ENCODE peak calls at places on chromosomes 11 and 22, in nine cellular contexts. V, T, O, F, E, C, P, Q and G are unnamed samples.
A peak's percentile ranks its signal among the peaks of the same experiment; 100 is the strongest.

GRCh38 chr22:19878461-19879247 is 24.0 kb upstream of the GNB1L start:
- DNase-seq in O (no peak), E (peak; percentile 80), Q (no peak), P (no peak), F (no peak), C (no peak), V (no peak), T (peak; percentile 10), G (peak; percentile 15)

GRCh38 chr22:34105461-34106062 is 185.3 kb upstream of the LARGE1 start:
- DNase-seq in F (no peak), C (peak; percentile 68), Q (no peak), T (peak; percentile 69), E (no peak), V (no peak), P (peak; percentile 9), O (peak; percentile 7), G (peak; percentile 72)

GRCh38 chr22:49566141-49566541 is 261.5 kb downstream of the BRD1 start:
- DNase-seq in P (no peak), Q (no peak), T (no peak), C (peak; percentile 11), O (no peak), E (no peak), V (no peak), F (no peak), G (peak; percentile 1)

GRCh38 chr11:79139900-79140299 is 300.9 kb downstream of the TENM4 start:
- DNase-seq in E (no peak), P (no peak), C (no peak), V (no peak), O (peak; percentile 13), Q (no peak), T (no peak), F (no peak), G (no peak)

GRCh38 chr11:62273284-62273683 is 3.3 kb downstream of the SCGB2A2 start:
- DNase-seq in V (no peak), C (no peak), Q (no peak), O (no peak), P (no peak), F (no peak), E (no peak), T (no peak), G (no peak)

GRCh38 chr11:15291885-15292284 is 177.2 kb downstream of the INSC start:
- DNase-seq in F (no peak), Q (no peak), E (peak; percentile 7), V (no peak), C (peak; percentile 58), T (peak; percentile 38), O (no peak), P (no peak), G (peak; percentile 68)

GRCh38 chr11:128625766-128626165 is 38.4 kb upstream of the ETS1 start:
- DNase-seq in Q (no peak), E (no peak), P (no peak), F (no peak), C (no peak), V (no peak), O (no peak), T (no peak), G (no peak)

GRCh38 chr11:126347751-126348628 is 7.5 kb upstream of the ST3GAL4 start:
- DNase-seq in T (no peak), O (no peak), P (no peak), E (no peak), F (no peak), V (no peak), C (no peak), Q (no peak), G (peak; percentile 18)

GRCh38 chr22:41288245-41288946 is 2.4 kb upstream of the RANGAP1 start:
- DNase-seq in E (peak; percentile 90), P (no peak), V (no peak), O (no peak), Q (peak; percentile 82), F (peak; percentile 75), T (peak; percentile 26), C (no peak), G (no peak)

GRCh38 chr11:5369793-5370192 is 13.8 kb upstream of the OR51M1 start:
- DNase-seq in E (peak; percentile 76), C (no peak), V (no peak), Q (no peak), O (no peak), T (no peak), F (no peak), P (no peak), G (no peak)

GRCh38 chr11:78244080-78244479 is 55.4 kb downstream of the USP35 start:
- DNase-seq in Q (no peak), C (no peak), O (no peak), P (no peak), V (no peak), F (no peak), T (no peak), E (no peak), G (no peak)

GRCh38 chr11:120335596-120335927 is 651 bp upstream of the ARHGEF12 start:
- DNase-seq in F (no peak), C (no peak), Q (no peak), P (peak; percentile 43), T (peak; percentile 33), V (no peak), O (peak; percentile 20), E (no peak), G (no peak)